ENCODE peak calls at places on chromosomes 3 and 15, in ten cellular contexts. P is colonic mucosa, Y is cardiac muscle cell, H is K562, B is cardiac fibroblast, S is right cardiac atrium, R is heart left ventricle, C is ascending aorta, W is fibroblast of lung, Z is AG09309. O is an unnamed sample.

GRCh38 chr3:122101646-122102045 is 46.5 kb downstream of the CD86 start:
- DNase-seq in C (no peak), Y (peak), H (no peak), W (peak), Z (peak), S (no peak), R (no peak), B (peak), P (peak), O (peak)

GRCh38 chr3:25751691-25752090 is 31.6 kb downstream of the NGLY1 start:
- DNase-seq in S (no peak), C (no peak), P (no peak), W (no peak), Y (no peak), H (no peak), Z (no peak), R (no peak), B (no peak), O (no peak)

GRCh38 chr15:97955040-97955439 is 5.5 kb upstream of the ARRDC4 start:
- DNase-seq in Y (no peak), H (no peak), P (peak), C (no peak), S (no peak), R (no peak), Z (no peak), W (no peak), B (no peak), O (no peak)

GRCh38 chr3:32340039-32340438 is 51.6 kb upstream of the CMTM7 start:
- DNase-seq in B (peak), W (peak), Y (peak), H (peak), R (no peak), C (no peak), Z (no peak), S (no peak), P (no peak), O (no peak)

GRCh38 chr3:69033470-69033869 is 18.7 kb downstream of the TMF1 start:
- DNase-seq in W (peak), B (peak), S (no peak), R (no peak), C (no peak), Z (no peak), H (no peak), Y (no peak), P (no peak), O (no peak)

GRCh38 chr15:90837052-90837621 is 31.3 kb upstream of the FURIN start:
- DNase-seq in H (no peak), W (no peak), B (no peak), C (no peak), Y (no peak), Z (no peak), S (no peak), R (no peak), P (no peak), O (no peak)

GRCh38 chr15:50181983-50182232 is at the start of gene SLC27A2:
- DNase-seq in Y (no peak), S (peak), W (peak), Z (no peak), P (peak), R (peak), C (no peak), B (no peak), H (peak), O (no peak)

GRCh38 chr3:25556504-25556903 is 108.2 kb downstream of the TOP2B start:
- DNase-seq in B (peak), S (peak), R (no peak), Y (no peak), P (no peak), H (no peak), W (no peak), Z (no peak), C (no peak), O (no peak)

GRCh38 chr3:79253704-79254103 is 514.1 kb downstream of the ROBO1 start:
- DNase-seq in W (peak), B (no peak), C (no peak), Z (no peak), R (no peak), S (no peak), H (no peak), P (no peak), Y (no peak), O (no peak)

GRCh38 chr3:170059447-170059846 is 21.7 kb downstream of the GPR160 start:
- DNase-seq in W (no peak), Z (no peak), P (no peak), B (no peak), C (no peak), R (no peak), H (no peak), S (no peak), Y (no peak), O (no peak)

GRCh38 chr15:84903751-84904150 is 19.3 kb downstream of the SLC28A1 start:
- DNase-seq in H (no peak), W (no peak), C (no peak), B (no peak), P (no peak), R (no peak), Y (no peak), S (no peak), Z (no peak), O (no peak)

GRCh38 chr3:127652246-127652995 is 20.3 kb upstream of the ABTB1 start:
- DNase-seq in S (peak), H (peak), Z (no peak), Y (peak), P (no peak), W (peak), C (peak), B (peak), R (peak), O (no peak)

GRCh38 chr3:195879416-195880036 is 28.8 kb downstream of the TNK2 start:
- DNase-seq in Y (no peak), B (no peak), W (no peak), P (no peak), Z (no peak), R (no peak), H (no peak), C (no peak), S (peak), O (no peak)

GRCh38 chr15:68555348-68556037 is 23.3 kb upstream of the CORO2B start:
- DNase-seq in C (no peak), Y (no peak), Z (no peak), P (no peak), H (no peak), W (no peak), R (no peak), S (no peak), B (no peak), O (no peak)

GRCh38 chr3:88595025-88595424 is 445.3 kb downstream of the C3orf38 start:
- DNase-seq in C (no peak), Y (no peak), Z (no peak), W (peak), B (peak), H (no peak), R (no peak), P (no peak), S (no peak), O (no peak)

GRCh38 chr3:182969277-182969676 is 11.1 kb downstream of the DCUN1D1 start:
- DNase-seq in S (no peak), C (no peak), B (peak), R (no peak), H (no peak), P (no peak), Z (peak), W (peak), Y (no peak), O (no peak)

GRCh38 chr3:16316847-16317560 is 52.0 kb downstream of the OXNAD1 start:
- DNase-seq in S (no peak), R (no peak), Z (no peak), B (no peak), Y (no peak), W (no peak), C (no peak), P (no peak), H (no peak), O (no peak)

GRCh38 chr15:43370310-43370974 is 401 bp downstream of the ZSCAN29 start:
- DNase-seq in Z (no peak), C (peak), Y (peak), P (peak), W (peak), S (peak), B (peak), H (peak), R (peak), O (no peak)

DNA sequence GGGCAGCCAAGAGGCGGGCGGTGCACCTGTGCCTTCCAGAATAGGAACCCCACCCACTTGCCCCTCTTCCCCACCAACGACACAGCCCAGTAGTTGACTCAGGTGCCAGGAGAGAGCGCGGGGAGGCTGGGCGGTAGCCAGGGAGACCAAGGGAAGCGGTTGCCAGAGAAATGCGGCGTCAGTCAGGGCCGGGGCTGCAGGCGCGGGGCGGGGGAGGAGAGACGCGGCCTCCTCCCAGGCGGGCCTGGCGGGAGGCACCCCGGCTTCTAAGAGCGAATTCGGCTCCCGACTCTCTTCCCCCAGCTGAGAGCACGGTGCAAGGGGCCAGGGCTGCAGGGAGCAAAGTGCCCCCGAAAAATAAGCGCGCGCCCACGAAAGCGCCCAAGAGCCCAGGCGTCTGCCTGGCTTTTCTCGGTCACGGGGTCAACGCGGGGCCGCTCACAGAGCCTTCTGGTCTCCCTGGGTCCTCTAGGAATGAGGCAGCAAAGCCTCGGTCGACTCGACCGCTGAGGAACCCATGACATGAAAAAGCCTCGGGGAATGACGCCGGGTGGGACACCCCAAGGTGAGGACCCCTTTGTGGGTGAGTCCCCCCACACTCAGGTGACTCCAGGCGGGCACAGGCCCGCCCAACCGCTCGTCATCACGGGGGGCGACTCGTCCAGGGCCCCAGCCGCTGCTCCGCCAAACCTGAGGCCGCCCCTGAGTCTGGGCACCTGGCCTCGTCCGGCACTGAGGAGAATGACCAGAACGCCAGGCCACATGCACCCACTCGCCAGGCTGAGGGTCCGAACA is 716 bp downstream of the CPEB1 start:
- DNase-seq in R (no peak), B (no peak), Z (no peak), C (no peak), Y (peak), P (no peak), H (peak), W (no peak), S (no peak), O (peak)
- H3K4me3 ChIP-seq in R (peak), B (no peak), Z (peak), C (peak), Y (no peak), P (peak), H (peak), W (no peak), S (peak), O (peak)

GRCh38 chr3:42653560-42654330 is at the start of gene ZBTB47:
- DNase-seq in C (peak), S (peak), Z (no peak), P (peak), W (peak), B (peak), H (no peak), R (peak), Y (peak), O (no peak)
- H3K4me3 ChIP-seq in C (peak), S (peak), Z (peak), P (peak), W (peak), B (peak), H (peak), R (peak), Y (peak), O (peak)

GRCh38 chr3:75176886-75177285 is 487.2 kb upstream of the FRG2C start:
- DNase-seq in S (no peak), H (no peak), R (no peak), B (no peak), Z (no peak), Y (no peak), C (no peak), P (no peak), W (no peak), O (no peak)

GRCh38 chr3:75180945-75181298 is 483.2 kb upstream of the FRG2C start:
- DNase-seq in Y (no peak), W (no peak), S (no peak), R (no peak), B (no peak), C (no peak), P (no peak), Z (no peak), H (no peak), O (no peak)

GRCh38 chr3:75180235-75180944 is 483.7 kb upstream of the FRG2C start:
- DNase-seq in W (no peak), Z (no peak), B (no peak), Y (no peak), S (no peak), P (no peak), H (no peak), R (no peak), C (no peak), O (peak)
- H3K4me3 ChIP-seq in W (no peak), Z (no peak), B (no peak), Y (no peak), S (no peak), P (no peak), H (no peak), R (no peak), C (no peak), O (no peak)

GRCh38 chr3:197372076-197372661 is 73.8 kb upstream of the DLG1 start:
- DNase-seq in H (no peak), S (no peak), R (no peak), Z (peak), Y (no peak), P (peak), C (no peak), W (peak), B (peak), O (no peak)
- H3K4me3 ChIP-seq in H (no peak), S (no peak), R (no peak), Z (no peak), Y (no peak), P (no peak), C (no peak), W (no peak), B (no peak), O (no peak)

GRCh38 chr3:49017978-49018706 is at the start of gene DALRD3:
- DNase-seq in S (peak), C (peak), P (peak), Z (no peak), B (peak), R (peak), W (peak), Y (peak), H (peak), O (peak)
- H3K4me3 ChIP-seq in S (peak), C (peak), P (peak), Z (peak), B (peak), R (peak), W (peak), Y (peak), H (peak), O (peak)

GRCh38 chr3:12656850-12657249 is 7.1 kb downstream of the RAF1 start:
- DNase-seq in H (no peak), Y (no peak), B (no peak), C (no peak), W (no peak), S (no peak), R (no peak), Z (no peak), P (no peak), O (no peak)
- H3K4me3 ChIP-seq in H (no peak), Y (no peak), B (no peak), C (no peak), W (no peak), S (no peak), R (no peak), Z (no peak), P (no peak), O (no peak)

GRCh38 chr3:184524981-184525336 is 36.6 kb upstream of the EPHB3 start:
- DNase-seq in Y (no peak), P (peak), B (no peak), R (peak), H (no peak), Z (no peak), W (no peak), S (no peak), C (no peak), O (no peak)
- H3K4me3 ChIP-seq in Y (peak), P (peak), B (peak), R (peak), H (no peak), Z (peak), W (peak), S (peak), C (peak), O (peak)

O was measured in GM06990.